ENCODE peak calls at places on chromosomes 5 and 9, in seven cellular contexts. D is GM12892, M is HCT116, H is vagina, Q is breast epithelium, Z is GM23338, P is Panc1. X is an unnamed sample.

GRCh38 chr9:14692536-14692917 is 705 bp downstream of the ZDHHC21 start:
- DNase-seq in P (no peak), D (no peak), M (no peak), H (no peak), Z (no peak), Q (no peak), X (no peak)

GRCh38 chr9:124574944-124575343 is 67.7 kb upstream of the NR5A1 start:
- DNase-seq in D (no peak), H (no peak), Z (no peak), P (peak), Q (no peak), M (peak), X (no peak)

GRCh38 chr5:35145671-35146317 is 84.5 kb downstream of the PRLR start:
- DNase-seq in Z (no peak), Q (no peak), M (no peak), H (no peak), P (no peak), D (no peak), X (no peak)

GRCh38 chr5:172956228-172956627 is 3.0 kb upstream of the RPL26L1 start:
- DNase-seq in Z (no peak), M (no peak), P (no peak), D (no peak), Q (no peak), H (no peak), X (no peak)

GRCh38 chr9:127698985-127699670 is 7.7 kb upstream of the CFAP157 start:
- DNase-seq in D (peak), Q (peak), P (no peak), H (peak), Z (peak), M (peak), X (peak)

GRCh38 chr9:120783611-120784047 is 9.6 kb downstream of the FBXW2 start:
- DNase-seq in P (no peak), M (no peak), Z (no peak), Q (no peak), H (no peak), D (no peak), X (no peak)

GRCh38 chr9:114243240-114243639 is 79.7 kb upstream of the ORM1 start:
- DNase-seq in Z (no peak), D (no peak), Q (no peak), H (no peak), P (no peak), M (no peak), X (no peak)

GRCh38 chr5:68545636-68546325 is 330.2 kb downstream of the PIK3R1 start:
- DNase-seq in Z (no peak), P (no peak), M (no peak), Q (no peak), H (no peak), D (no peak), X (no peak)

GRCh38 chr5:175378444-175379028 is 65.4 kb downstream of the DRD1 start:
- DNase-seq in H (no peak), M (peak), Z (no peak), P (peak), D (no peak), Q (no peak), X (no peak)

GRCh38 chr5:41346609-41347008 is 133.3 kb upstream of the C6 start:
- DNase-seq in Z (no peak), M (peak), H (no peak), P (no peak), Q (no peak), D (no peak), X (no peak)

GRCh38 chr5:126497506-126497905 is 74.3 kb downstream of the GRAMD2B start:
- DNase-seq in H (no peak), M (no peak), D (no peak), Q (no peak), Z (no peak), P (no peak), X (no peak)

GRCh38 chr9:74025402-74025894 is 471.7 kb upstream of the RORB start:
- DNase-seq in H (no peak), P (no peak), M (no peak), D (no peak), Q (no peak), Z (no peak), X (no peak)

GRCh38 chr9:3856592-3856991 is 330.8 kb upstream of the RFX3 start:
- DNase-seq in D (no peak), M (no peak), Q (no peak), P (no peak), Z (no peak), H (no peak), X (no peak)

GRCh38 chr5:133396187-133396621 is 216.1 kb downstream of the FSTL4 start:
- DNase-seq in Z (peak), Q (no peak), P (no peak), M (no peak), D (no peak), H (peak), X (no peak)

GRCh38 chr9:118455259-118455658 is 751.1 kb downstream of the TLR4 start:
- DNase-seq in H (no peak), Z (no peak), D (no peak), M (no peak), P (no peak), Q (no peak), X (no peak)

GRCh38 chr9:93255994-93256877 is 72.3 kb downstream of the WNK2 start:
- DNase-seq in Z (no peak), Q (peak), M (no peak), D (no peak), P (no peak), H (peak), X (peak)

GRCh38 chr5:29134418-29134817 is 2059.1 kb upstream of the CDH6 start:
- DNase-seq in Q (no peak), Z (no peak), D (no peak), H (no peak), M (no peak), P (no peak), X (no peak)

GRCh38 chr5:1523480-1523792 is 324 bp downstream of the LPCAT1 start:
- DNase-seq in H (no peak), M (no peak), Z (no peak), P (no peak), D (no peak), Q (no peak), X (no peak)

GRCh38 chr5:1172670-1173404 is 28.6 kb upstream of the SLC6A19 start:
- DNase-seq in Z (no peak), Q (no peak), P (no peak), D (no peak), H (no peak), M (no peak), X (no peak)

GRCh38 chr5:134551891-134552290 is 26.4 kb downstream of the JADE2 start:
- DNase-seq in M (no peak), D (no peak), P (no peak), H (no peak), Q (no peak), Z (no peak), X (no peak)

GRCh38 chr9:734831-735511 is 106.5 kb upstream of the DMRT1 start:
- DNase-seq in M (no peak), H (no peak), Q (no peak), P (no peak), D (no peak), Z (no peak), X (peak)

GRCh38 chr9:79609468-79610018 is 37.8 kb downstream of the TLE4 start:
- DNase-seq in M (no peak), Q (no peak), H (no peak), Z (no peak), P (no peak), D (no peak), X (no peak)

GRCh38 chr5:180548563-180548962 is 42.7 kb downstream of the SCGB3A1 start:
- DNase-seq in P (no peak), Q (no peak), Z (no peak), D (no peak), H (no peak), M (no peak), X (no peak)

GRCh38 chr5:64295100-64295499 is 129.5 kb downstream of the RNF180 start:
- DNase-seq in D (no peak), Z (no peak), M (no peak), P (no peak), H (no peak), Q (no peak), X (no peak)

GRCh38 chr9:37904647-37905505 is 949 bp upstream of the SLC25A51 start:
- DNase-seq in H (peak), P (no peak), Q (no peak), Z (no peak), M (no peak), D (no peak), X (peak)

GRCh38 chr5:111574316-111574715 is 62.0 kb upstream of the STARD4 start:
- DNase-seq in H (no peak), Q (no peak), D (no peak), M (no peak), Z (no peak), P (no peak), X (no peak)

DNA sequence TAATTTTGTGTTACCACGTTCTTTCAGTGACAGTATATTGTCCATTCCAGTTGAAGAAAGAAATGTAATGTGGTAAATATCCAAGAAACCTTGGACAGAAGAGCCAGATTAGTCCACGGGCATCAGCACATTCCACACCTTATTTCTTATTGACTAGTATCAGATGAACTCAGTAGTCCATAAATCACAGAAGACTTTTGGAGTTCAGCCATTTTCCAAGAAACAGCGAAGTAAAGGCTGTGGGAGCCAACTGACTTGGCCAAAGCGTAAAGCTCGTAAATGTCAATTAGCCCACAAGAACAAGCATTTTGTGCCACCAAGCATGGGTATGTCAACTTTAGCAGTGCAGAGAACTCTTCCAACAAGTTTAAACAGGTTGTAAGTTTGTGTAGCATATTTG is 60.2 kb upstream of the STARD4 start:
- DNase-seq in Z (no peak), D (no peak), P (no peak), M (no peak), H (no peak), Q (no peak), X (no peak)
- TF ChIP-seq POLR2AphosphoS5 in Z (no peak), D (no peak), P (no peak), M (no peak), H (no peak), Q (no peak), X (no peak)

GRCh38 chr9:34379334-34380033 is 2.8 kb upstream of the MYORG start:
- DNase-seq in P (peak), H (no peak), Z (peak), D (peak), Q (peak), M (peak), X (peak)
- TF ChIP-seq POLR2AphosphoS5 in P (no peak), H (peak), Z (no peak), D (no peak), Q (no peak), M (no peak), X (peak)

GRCh38 chr9:135050072-135050990 is 37.1 kb upstream of the OLFM1 start:
- DNase-seq in D (no peak), Z (no peak), P (no peak), H (peak), Q (peak), M (no peak), X (peak)

GRCh38 chr9:135049460-135049859 is 38.0 kb upstream of the OLFM1 start:
- DNase-seq in M (no peak), Z (no peak), Q (peak), D (no peak), P (no peak), H (peak), X (peak)

GRCh38 chr9:135047521-135047920 is 39.9 kb upstream of the OLFM1 start:
- DNase-seq in H (no peak), M (no peak), Z (no peak), D (no peak), P (no peak), Q (no peak), X (no peak)

GRCh38 chr9:135048046-135048757 is 39.3 kb upstream of the OLFM1 start:
- DNase-seq in H (peak), Z (no peak), D (no peak), M (no peak), Q (peak), P (no peak), X (peak)

GRCh38 chr9:135048758-135049284 is 38.6 kb upstream of the OLFM1 start:
- DNase-seq in D (no peak), P (no peak), Z (no peak), H (no peak), M (no peak), Q (no peak), X (peak)
- TF ChIP-seq POLR2AphosphoS5 in D (no peak), P (no peak), Z (no peak), H (no peak), M (no peak), Q (no peak), X (no peak)

GRCh38 chr5:43066231-43066798 is 26.2 kb upstream of the ANXA2R start:
- DNase-seq in Q (peak), M (peak), Z (peak), D (peak), H (no peak), P (no peak), X (peak)
- TF ChIP-seq POLR2AphosphoS5 in Q (peak), M (no peak), Z (peak), D (no peak), H (peak), P (no peak), X (no peak)

GRCh38 chr5:96051401-96051830 is 89.8 kb upstream of the ELL2 start:
- DNase-seq in D (no peak), Z (no peak), M (no peak), P (no peak), Q (no peak), H (no peak), X (no peak)
- TF ChIP-seq POLR2AphosphoS5 in D (no peak), Z (no peak), M (no peak), P (no peak), Q (no peak), H (no peak), X (no peak)

DNA sequence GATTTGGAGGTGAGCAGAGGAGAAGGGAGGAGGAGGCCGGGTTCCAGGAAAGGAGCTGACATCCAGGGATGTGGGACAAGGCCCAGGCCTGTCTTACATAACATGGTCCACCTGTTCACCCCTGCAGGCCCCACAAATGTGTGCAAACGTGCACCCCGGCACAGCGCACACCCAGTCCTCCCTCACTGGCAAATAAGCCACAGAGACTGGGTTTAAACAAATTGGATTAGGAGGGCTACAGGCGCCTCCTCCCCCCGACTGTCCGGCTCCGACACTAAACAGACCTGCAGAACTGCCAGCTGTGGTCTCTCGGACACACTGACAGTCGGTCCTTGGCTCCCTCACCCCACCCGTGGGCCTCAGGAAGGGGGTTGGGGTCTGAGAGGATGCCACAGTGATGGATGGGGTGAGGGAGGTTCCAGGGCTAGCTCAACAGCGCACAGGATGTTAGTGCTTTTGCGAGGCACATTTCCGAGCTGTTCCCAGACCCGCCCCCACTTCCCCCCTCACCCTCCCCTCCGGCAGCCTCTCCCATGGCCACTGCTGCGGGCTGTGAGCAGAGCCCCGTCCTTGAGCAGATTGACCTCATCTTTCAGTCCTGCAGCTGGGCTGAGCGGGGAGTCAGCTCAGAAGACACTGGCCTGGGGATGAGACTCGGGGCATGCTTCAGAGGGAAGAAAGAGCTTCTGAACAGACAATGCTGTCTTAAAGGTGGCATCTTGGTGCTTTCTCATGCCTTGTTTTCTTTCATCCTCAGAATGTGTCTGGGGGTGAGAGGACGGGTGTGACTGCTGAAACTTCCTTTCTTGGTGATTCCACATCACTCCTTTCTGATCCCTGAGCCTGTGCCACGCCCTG is 43.6 kb upstream of the IL17B start:
- DNase-seq in Z (peak), H (no peak), Q (no peak), D (no peak), M (no peak), P (no peak), X (peak)
- TF ChIP-seq POLR2AphosphoS5 in Z (no peak), H (peak), Q (peak), D (no peak), M (no peak), P (no peak), X (peak)

GRCh38 chr5:38692346-38692745 is 135.9 kb upstream of the LIFR start:
- DNase-seq in M (no peak), Z (no peak), P (no peak), D (no peak), Q (no peak), H (no peak), X (no peak)

GRCh38 chr5:38697013-38697412 is 140.6 kb upstream of the LIFR start:
- DNase-seq in D (no peak), Q (no peak), M (no peak), H (no peak), P (no peak), Z (peak), X (no peak)

GRCh38 chr5:38692780-38693507 is 136.5 kb upstream of the LIFR start:
- DNase-seq in M (no peak), Z (no peak), D (no peak), Q (no peak), P (no peak), H (no peak), X (no peak)

DNA sequence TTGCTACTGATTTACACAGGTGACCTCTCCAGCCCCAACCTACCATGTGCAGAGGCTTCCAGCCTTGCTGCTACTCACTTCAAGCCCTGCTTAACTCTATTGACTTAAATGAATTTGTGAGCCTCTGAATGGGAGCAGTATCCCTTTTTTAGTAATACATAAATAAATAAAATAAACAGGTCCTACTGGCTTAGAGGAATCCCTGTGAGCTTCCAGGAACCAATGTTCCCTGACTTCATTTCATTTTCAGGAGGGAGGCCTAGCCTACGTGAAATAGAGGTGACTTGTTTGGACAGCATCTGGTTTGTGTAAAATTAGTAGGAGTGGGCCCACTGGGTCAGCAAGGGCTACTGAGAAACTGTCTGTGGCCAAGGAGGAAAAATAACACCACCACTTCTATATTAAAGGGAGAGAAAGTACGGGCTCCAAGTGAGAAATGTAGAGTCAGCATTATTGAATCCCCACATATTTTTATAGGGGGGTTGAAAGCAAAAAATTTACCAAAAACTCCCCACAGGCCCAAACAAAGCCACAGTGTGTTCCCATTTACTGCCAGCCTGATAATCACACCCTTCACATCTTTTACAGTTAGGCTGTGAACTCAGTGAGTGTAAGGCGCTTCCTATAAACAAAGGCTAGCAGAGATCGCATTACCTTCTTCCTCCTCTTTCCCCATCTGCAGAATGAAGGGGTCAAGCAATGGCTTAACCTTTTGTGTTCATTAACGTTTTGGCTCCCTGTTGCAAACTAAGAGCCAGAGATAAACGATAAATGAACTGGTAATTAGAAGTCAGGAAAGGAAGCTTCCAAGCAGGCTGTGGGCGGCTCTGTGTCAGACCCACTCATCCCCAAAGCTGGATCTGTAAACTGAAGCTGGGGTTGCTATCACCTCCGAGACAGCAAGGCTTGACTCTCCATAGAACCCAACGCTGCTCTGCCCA is 138.8 kb upstream of the LIFR start:
- DNase-seq in M (no peak), H (no peak), Q (no peak), Z (no peak), P (no peak), D (no peak), X (no peak)
- TF ChIP-seq POLR2AphosphoS5 in M (no peak), H (no peak), Q (peak), Z (no peak), P (no peak), D (no peak), X (no peak)

GRCh38 chr5:138605254-138605972 is 30.2 kb upstream of the HSPA9 start:
- DNase-seq in Z (no peak), D (no peak), P (no peak), H (no peak), M (no peak), Q (no peak), X (peak)
- TF ChIP-seq POLR2AphosphoS5 in Z (no peak), D (no peak), P (no peak), H (no peak), M (no peak), Q (no peak), X (no peak)

DNA sequence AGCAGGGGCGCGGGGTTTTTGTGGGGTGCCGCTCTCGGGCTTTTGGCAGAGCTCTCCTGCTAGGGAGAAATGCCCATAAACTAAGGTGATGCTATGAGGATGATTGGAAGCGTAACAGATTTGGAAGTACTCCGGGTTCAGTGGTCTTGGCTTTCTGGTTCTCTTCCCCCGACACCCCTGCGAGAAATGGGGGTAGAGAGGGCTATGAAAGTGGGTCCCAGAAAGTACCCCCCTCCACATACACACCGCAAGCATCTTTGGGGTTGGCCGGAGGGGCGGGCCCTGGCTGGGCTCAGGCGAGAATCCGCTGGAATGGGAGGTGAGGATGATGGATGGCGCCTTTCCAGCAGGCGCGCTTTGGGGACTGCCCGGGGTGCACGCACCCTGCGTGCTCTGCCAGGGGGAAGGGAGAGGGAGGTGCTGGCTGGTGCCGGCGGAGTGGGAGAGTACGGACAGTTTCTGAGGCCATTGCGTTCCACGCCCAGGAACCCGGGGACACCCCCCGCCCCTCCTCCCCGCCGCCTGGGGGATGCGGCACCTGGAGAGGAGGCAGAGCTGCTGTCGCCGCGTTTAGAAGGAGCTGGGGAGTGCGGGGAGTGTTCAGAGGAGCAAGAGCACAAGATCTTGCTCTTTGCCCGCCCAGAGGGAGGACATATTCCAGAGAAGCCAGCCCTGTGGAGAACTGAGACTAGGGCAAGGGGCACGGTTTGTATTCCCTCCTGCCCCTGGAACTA is 1.9 kb downstream of the PCSK5 start:
- DNase-seq in D (no peak), Q (no peak), P (no peak), H (no peak), M (no peak), Z (peak), X (peak)
- TF ChIP-seq POLR2AphosphoS5 in D (no peak), Q (no peak), P (no peak), H (peak), M (no peak), Z (no peak), X (no peak)